ENCODE peak calls at places on chromosomes 1 and 21, in nine cellular contexts. X, Q, Z, J, U, E, A, P and K are unnamed samples.

GRCh38 chr1:7478797-7479499 is 292.1 kb upstream of the VAMP3 start:
- DNase-seq in X (peak; percentile 86), Q (no peak), Z (peak; percentile 32), J (no peak), U (peak; percentile 68), E (no peak), A (peak; percentile 74), P (no peak), K (no peak)

GRCh38 chr1:44217809-44218410 is 4.6 kb downstream of the DMAP1 start:
- DNase-seq in X (peak; percentile 72), Q (peak; percentile 81), Z (peak; percentile 30), J (peak; percentile 73), U (peak; percentile 82), E (no peak), A (no peak), P (peak; percentile 70), K (no peak)

GRCh38 chr1:161359316-161359715 is 8.4 kb downstream of the CFAP126 start:
- DNase-seq in X (no peak), Q (no peak), Z (no peak), J (no peak), U (no peak), E (no peak), A (no peak), P (no peak), K (no peak)

GRCh38 chr1:231557898-231558710 is 29.6 kb downstream of the TSNAX start:
- DNase-seq in X (peak; percentile 27), Q (no peak), Z (no peak), J (no peak), U (no peak), E (no peak), A (no peak), P (no peak), K (no peak)

GRCh38 chr1:3159121-3159520 is 90.1 kb downstream of the PRDM16 start:
- DNase-seq in X (no peak), Q (no peak), Z (no peak), J (no peak), U (no peak), E (no peak), A (no peak), P (no peak), K (no peak)

GRCh38 chr1:229508823-229509337 is 739 bp upstream of the NUP133 start:
- DNase-seq in X (no peak), Q (peak; percentile 9), Z (no peak), J (no peak), U (no peak), E (no peak), A (no peak), P (no peak), K (no peak)

GRCh38 chr1:206120406-206120805 is 3.2 kb upstream of the AVPR1B start:
- DNase-seq in X (no peak), Q (no peak), Z (no peak), J (no peak), U (no peak), E (no peak), A (no peak), P (no peak), K (no peak)

GRCh38 chr1:33970148-33970825 is 106.4 kb downstream of the HMGB4 start:
- DNase-seq in X (no peak), Q (no peak), Z (no peak), J (no peak), U (no peak), E (no peak), A (no peak), P (peak; percentile 41), K (no peak)

GRCh38 chr1:200365897-200366426 is 43.9 kb downstream of the ZNF281 start:
- DNase-seq in X (no peak), Q (no peak), Z (no peak), J (no peak), U (no peak), E (no peak), A (no peak), P (no peak), K (no peak)

GRCh38 chr1:212467843-212468482 is 35.2 kb downstream of the NENF start:
- DNase-seq in X (no peak), Q (no peak), Z (no peak), J (no peak), U (no peak), E (no peak), A (no peak), P (no peak), K (no peak)

GRCh38 chr1:2480986-2481364 is 4.9 kb downstream of the PLCH2 start:
- DNase-seq in X (no peak), Q (no peak), Z (no peak), J (no peak), U (peak; percentile 60), E (no peak), A (no peak), P (no peak), K (no peak)

GRCh38 chr21:44283953-44284352 is 1.7 kb upstream of the AIRE start:
- DNase-seq in X (no peak), Q (no peak), Z (no peak), J (no peak), U (no peak), E (no peak), A (no peak), P (no peak), K (no peak)

GRCh38 chr1:26409191-26409751 is 1.3 kb upstream of the LIN28A start:
- DNase-seq in X (no peak), Q (no peak), Z (no peak), J (no peak), U (no peak), E (no peak), A (no peak), P (peak; percentile 91), K (no peak)

GRCh38 chr21:16535100-16535418 is 805.3 kb downstream of the USP25 start:
- DNase-seq in X (peak; percentile 85), Q (no peak), Z (no peak), J (peak; percentile 74), U (peak; percentile 30), E (peak; percentile 89), A (peak; percentile 69), P (no peak), K (no peak)

GRCh38 chr1:200445213-200445612 is 35.4 kb upstream of the ZNF281 start:
- DNase-seq in X (no peak), Q (no peak), Z (no peak), J (no peak), U (no peak), E (no peak), A (no peak), P (no peak), K (no peak)

GRCh38 chr1:147760481-147761260 is at the start of gene GJA5:
- DNase-seq in X (no peak), Q (no peak), Z (no peak), J (no peak), U (no peak), E (no peak), A (no peak), P (no peak), K (no peak)

DNA sequence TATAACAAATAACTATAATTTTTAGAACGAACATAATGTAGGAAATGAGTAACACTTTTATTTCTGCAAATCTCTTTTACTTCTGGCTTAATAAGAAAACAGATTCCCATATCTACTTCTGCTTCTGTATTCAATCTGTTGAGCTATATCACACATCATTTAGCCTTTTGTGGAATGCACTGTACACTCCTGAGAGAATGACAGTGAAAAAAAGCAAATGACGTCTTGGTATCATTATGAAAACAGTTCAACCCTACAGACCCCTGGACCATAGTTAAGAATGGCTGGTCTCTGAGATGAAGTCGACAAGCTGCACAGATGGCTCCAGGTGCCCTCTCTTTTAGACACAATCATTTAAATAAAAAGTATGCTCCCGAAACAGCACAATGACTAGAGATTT is 247.0 kb downstream of the RERE start:
- DNase-seq in X (no peak), Q (no peak), Z (no peak), J (no peak), U (no peak), E (no peak), A (no peak), P (no peak), K (no peak)
- H3K4me3 ChIP-seq in X (no peak overlapping the region), Q (no peak overlapping the region), Z (no peak overlapping the region), J (no peak overlapping the region), U (no peak overlapping the region), E (no peak overlapping the region), A (no peak overlapping the region), P (no peak overlapping the region), K (no peak overlapping the region)

GRCh38 chr1:175941164-175941563 is 197.8 kb upstream of the TNR start:
- DNase-seq in X (no peak), Q (no peak), Z (no peak), J (no peak), U (no peak), E (no peak), A (no peak), P (no peak), K (no peak)
- H3K9me3 ChIP-seq in X (no peaks in the 10 kb centered on the region), Q (no peaks in the 10 kb centered on the region), Z (no peaks in the 10 kb centered on the region), J (no peaks in the 10 kb centered on the region), U (no peaks in the 10 kb centered on the region), E (no peaks in the 10 kb centered on the region), A (no peaks in the 10 kb centered on the region), P (no peaks in the 10 kb centered on the region), K (no peaks in the 10 kb centered on the region)

DNA sequence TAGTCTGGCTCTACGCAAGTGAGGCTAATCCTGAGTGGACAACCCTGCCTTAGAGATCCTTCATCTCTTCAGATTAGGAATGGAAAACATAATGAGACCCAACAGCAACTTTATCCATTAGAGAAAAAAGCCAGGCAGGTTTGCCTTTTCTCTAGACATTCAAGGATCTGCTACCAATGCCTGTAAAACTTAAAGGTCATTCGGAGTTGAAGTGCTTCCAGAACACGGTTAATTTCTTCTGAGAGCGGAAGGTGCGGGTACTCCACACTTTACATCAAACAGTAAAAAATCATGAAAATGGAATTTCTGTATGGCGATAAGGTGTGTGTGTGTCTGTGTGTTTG is 65.3 kb upstream of the PRKACB start:
- DNase-seq in X (no peak), Q (no peak), Z (no peak), J (no peak), U (no peak), E (no peak), A (no peak), P (no peak), K (no peak)
- H3K4me1 ChIP-seq in X (peaks cover 25% of the 10 kb centered on the region), Q (peaks cover 26% of the 10 kb centered on the region), Z (peaks cover 11% of the 10 kb centered on the region), J (peaks cover 6% of the 10 kb centered on the region), U (peaks cover 5% of the 10 kb centered on the region), E (peaks cover 18% of the 10 kb centered on the region), A (peaks cover 21% of the 10 kb centered on the region), P (peaks cover 1% of the 10 kb centered on the region), K (peaks cover 48% of the 10 kb centered on the region)

DNA sequence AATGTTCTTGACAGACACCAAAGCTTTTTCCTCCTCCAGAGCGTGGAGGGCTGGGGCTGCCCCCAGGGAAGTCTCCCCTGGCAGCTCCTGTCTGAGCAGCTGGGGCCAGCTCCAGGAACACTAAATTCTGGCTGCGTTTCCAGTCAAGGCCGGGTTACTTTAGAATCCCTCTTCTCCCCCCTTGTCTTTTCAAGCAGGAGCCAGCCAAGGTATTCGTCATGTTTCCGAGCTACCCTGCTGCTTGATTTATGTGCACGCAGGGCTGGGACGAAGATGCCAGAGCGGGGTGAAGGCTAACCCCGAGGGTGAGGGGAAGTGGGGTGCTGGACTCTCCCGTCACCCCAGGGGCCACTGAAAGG is 68.1 kb upstream of the ANGPTL1 start:
- DNase-seq in X (peak; percentile 78), Q (no peak), Z (no peak), J (peak; percentile 57), U (no peak), E (no peak), A (no peak), P (no peak), K (peak; percentile 76)
- H3K4me3 ChIP-seq in X (no peak overlapping the region), Q (peak overlapping the region; percentile 23), Z (no peak overlapping the region), J (no peak overlapping the region), U (no peak overlapping the region), E (peak overlapping the region; percentile 12), A (no peak overlapping the region), P (no peak overlapping the region), K (peak overlapping the region; percentile 59)